ENCODE peak calls at places on chromosomes 6 and 20, in five cellular contexts. One of them, this sample, is unnamed.

GRCh38 chr6:41546866-41547798 is 951 bp downstream of the FOXP4 start:
- DNase-seq in activated naive CD4-positive, alpha-beta T cell treated with Interleukin-2 at 50 U/mL for 16 hours: peak; percentile 41
- DNase-seq in fibroblast of mammary gland: peak; percentile 38
- DNase-seq in BJ: no peak
- DNase-seq in lower lobe of right lung: peak; percentile 60
- DNase-seq in this sample: peak; percentile 35

GRCh38 chr6:20873425-20874190 is 339.4 kb downstream of the CDKAL1 start:
- DNase-seq in activated naive CD4-positive, alpha-beta T cell treated with Interleukin-2 at 50 U/mL for 16 hours: no peak
- DNase-seq in fibroblast of mammary gland: peak; percentile 37
- DNase-seq in BJ: no peak
- DNase-seq in lower lobe of right lung: no peak
- DNase-seq in this sample: no peak

GRCh38 chr6:166284640-166285039 is 23.6 kb downstream of the PRR18 start:
- DNase-seq in activated naive CD4-positive, alpha-beta T cell treated with Interleukin-2 at 50 U/mL for 16 hours: no peak
- DNase-seq in fibroblast of mammary gland: no peak
- DNase-seq in BJ: no peak
- DNase-seq in lower lobe of right lung: no peak
- DNase-seq in this sample: no peak

GRCh38 chr6:12748815-12749521 is 32.4 kb downstream of the PHACTR1 start:
- DNase-seq in activated naive CD4-positive, alpha-beta T cell treated with Interleukin-2 at 50 U/mL for 16 hours: no peak
- DNase-seq in fibroblast of mammary gland: no peak
- DNase-seq in BJ: no peak
- DNase-seq in lower lobe of right lung: no peak
- DNase-seq in this sample: no peak

GRCh38 chr6:13641315-13641714 is 26.2 kb downstream of the NOL7 start:
- DNase-seq in activated naive CD4-positive, alpha-beta T cell treated with Interleukin-2 at 50 U/mL for 16 hours: no peak
- DNase-seq in fibroblast of mammary gland: peak; percentile 5
- DNase-seq in BJ: no peak
- DNase-seq in lower lobe of right lung: no peak
- DNase-seq in this sample: no peak

GRCh38 chr6:145310116-145310515 is 425.2 kb downstream of the EPM2A start:
- DNase-seq in activated naive CD4-positive, alpha-beta T cell treated with Interleukin-2 at 50 U/mL for 16 hours: no peak
- DNase-seq in fibroblast of mammary gland: peak; percentile 83
- DNase-seq in BJ: peak; percentile 93
- DNase-seq in lower lobe of right lung: no peak
- DNase-seq in this sample: no peak

GRCh38 chr20:52681288-52681687 is 290.9 kb upstream of the TSHZ2 start:
- DNase-seq in activated naive CD4-positive, alpha-beta T cell treated with Interleukin-2 at 50 U/mL for 16 hours: no peak
- DNase-seq in fibroblast of mammary gland: no peak
- DNase-seq in BJ: no peak
- DNase-seq in lower lobe of right lung: no peak
- DNase-seq in this sample: no peak

GRCh38 chr20:18705490-18705889 is 108.1 kb upstream of the SCP2D1 start:
- DNase-seq in activated naive CD4-positive, alpha-beta T cell treated with Interleukin-2 at 50 U/mL for 16 hours: no peak
- DNase-seq in fibroblast of mammary gland: peak; percentile 93
- DNase-seq in BJ: peak; percentile 87
- DNase-seq in lower lobe of right lung: no peak
- DNase-seq in this sample: no peak

GRCh38 chr6:54193560-54193959 is 82.3 kb downstream of the MLIP start:
- DNase-seq in activated naive CD4-positive, alpha-beta T cell treated with Interleukin-2 at 50 U/mL for 16 hours: no peak
- DNase-seq in fibroblast of mammary gland: no peak
- DNase-seq in BJ: no peak
- DNase-seq in lower lobe of right lung: no peak
- DNase-seq in this sample: no peak

GRCh38 chr20:33202451-33202850 is 14.7 kb upstream of the BPIFA3 start:
- DNase-seq in activated naive CD4-positive, alpha-beta T cell treated with Interleukin-2 at 50 U/mL for 16 hours: no peak
- DNase-seq in fibroblast of mammary gland: no peak
- DNase-seq in BJ: no peak
- DNase-seq in lower lobe of right lung: no peak
- DNase-seq in this sample: no peak

GRCh38 chr20:45104786-45105185 is 3.9 kb upstream of the KCNS1 start:
- DNase-seq in activated naive CD4-positive, alpha-beta T cell treated with Interleukin-2 at 50 U/mL for 16 hours: no peak
- DNase-seq in fibroblast of mammary gland: peak; percentile 79
- DNase-seq in BJ: no peak
- DNase-seq in lower lobe of right lung: no peak
- DNase-seq in this sample: no peak

GRCh38 chr6:109186012-109186411 is 90.7 kb downstream of the CEP57L1 start:
- DNase-seq in activated naive CD4-positive, alpha-beta T cell treated with Interleukin-2 at 50 U/mL for 16 hours: no peak
- DNase-seq in fibroblast of mammary gland: no peak
- DNase-seq in BJ: no peak
- DNase-seq in lower lobe of right lung: no peak
- DNase-seq in this sample: no peak

GRCh38 chr6:34990971-34991560 is 102.0 kb downstream of the ANKS1A start:
- DNase-seq in activated naive CD4-positive, alpha-beta T cell treated with Interleukin-2 at 50 U/mL for 16 hours: no peak
- DNase-seq in fibroblast of mammary gland: peak; percentile 34
- DNase-seq in BJ: no peak
- DNase-seq in lower lobe of right lung: no peak
- DNase-seq in this sample: no peak

GRCh38 chr6:151269318-151269995 is 29.7 kb downstream of the AKAP12 start:
- DNase-seq in activated naive CD4-positive, alpha-beta T cell treated with Interleukin-2 at 50 U/mL for 16 hours: no peak
- DNase-seq in fibroblast of mammary gland: peak; percentile 94
- DNase-seq in BJ: peak; percentile 82
- DNase-seq in lower lobe of right lung: no peak
- DNase-seq in this sample: no peak